ENCODE peak calls at places on chromosomes 7 and 10, in eight cellular contexts. N, V, E, Q, G, B, D and R are unnamed samples.

GRCh38 chr10:7438196-7438986 is 27.6 kb upstream of the SFMBT2 start:
- DNase-seq in N (no peak), V (no peak), B (no peak), Q (no peak), G (no peak), E (no peak), D (no peak), R (no peak)

GRCh38 chr10:122557516-122557915 is 3.0 kb upstream of the DMBT1 start:
- DNase-seq in Q (no peak), N (no peak), E (no peak), D (no peak), G (peak; percentile 30), B (no peak), V (no peak), R (no peak)

GRCh38 chr7:102434039-102434481 is 685 bp downstream of the ORAI2 start:
- DNase-seq in N (no peak), D (no peak), G (no peak), V (no peak), E (peak; percentile 70), Q (no peak), B (no peak), R (peak; percentile 23)

GRCh38 chr10:6578221-6579192 is 1.6 kb downstream of the PRKCQ start:
- DNase-seq in Q (no peak), D (no peak), B (no peak), G (no peak), E (peak; percentile 62), N (no peak), V (no peak), R (no peak)

GRCh38 chr7:130971297-130971696 is 237.3 kb upstream of the KLF14 start:
- DNase-seq in V (no peak), B (no peak), Q (no peak), G (no peak), D (no peak), N (no peak), E (no peak), R (no peak)

GRCh38 chr7:16926283-16926682 is 44.5 kb upstream of the AGR3 start:
- DNase-seq in G (no peak), Q (no peak), D (peak; percentile 47), E (peak; percentile 2), N (peak; percentile 25), B (no peak), V (peak; percentile 53), R (no peak)

GRCh38 chr10:598415-599170 is 90.9 kb downstream of the DIP2C start:
- DNase-seq in N (no peak), D (no peak), E (no peak), G (no peak), V (peak; percentile 94), B (no peak), Q (no peak), R (no peak)

GRCh38 chr10:68696018-68696417 is 25.0 kb upstream of the CCAR1 start:
- DNase-seq in B (no peak), G (no peak), D (no peak), N (no peak), V (no peak), Q (no peak), E (no peak), R (no peak)

GRCh38 chr7:142796001-142796500 is 25.3 kb downstream of the PRSS2 start:
- DNase-seq in N (no peak), D (no peak), B (no peak), V (no peak), Q (no peak), E (peak; percentile 47), G (peak; percentile 17), R (no peak)

GRCh38 chr10:94725871-94726270 is 36.6 kb upstream of the CYP2C19 start:
- DNase-seq in B (no peak), N (no peak), Q (no peak), G (no peak), E (no peak), V (no peak), D (no peak), R (no peak)

GRCh38 chr7:116052006-116052405 is 21.4 kb upstream of the TFEC start:
- DNase-seq in V (peak; percentile 24), Q (no peak), N (no peak), D (no peak), E (no peak), B (no peak), G (no peak), R (no peak)

GRCh38 chr7:116499168-116500070 is at the start of gene CAV2:
- DNase-seq in N (peak; percentile 83), E (no peak), G (peak; percentile 51), D (peak; percentile 28), Q (peak; percentile 46), B (peak; percentile 80), V (no peak), R (no peak)

GRCh38 chr7:101201695-101202602 is 1.1 kb upstream of the MOGAT3 start:
- DNase-seq in E (no peak), D (no peak), G (peak; percentile 56), V (no peak), N (no peak), Q (no peak), B (no peak), R (no peak)

GRCh38 chr10:1807924-1808323 is 70.6 kb upstream of the ADARB2 start:
- DNase-seq in B (no peak), E (no peak), V (no peak), D (no peak), Q (no peak), G (no peak), N (no peak), R (no peak)

GRCh38 chr10:102347236-102347828 is 48.2 kb upstream of the NFKB2 start:
- DNase-seq in V (peak; percentile 36), B (no peak), G (peak; percentile 70), E (peak; percentile 15), D (peak; percentile 11), Q (peak; percentile 45), N (peak; percentile 20), R (no peak)

GRCh38 chr10:70903262-70903921 is 15.0 kb upstream of the PCBD1 start:
- DNase-seq in E (peak; percentile 43), Q (peak; percentile 59), D (peak; percentile 64), G (peak; percentile 83), N (peak; percentile 66), V (peak; percentile 25), B (no peak), R (no peak)

GRCh38 chr10:72254891-72255568 is 18.7 kb upstream of the DDIT4 start:
- DNase-seq in N (peak; percentile 94), E (no peak), D (peak; percentile 91), Q (peak; percentile 87), G (peak; percentile 78), V (peak; percentile 73), B (peak; percentile 95), R (peak; percentile 36)

GRCh38 chr10:17144757-17145156 is 15.1 kb upstream of the CUBN start:
- DNase-seq in Q (no peak), V (no peak), E (no peak), D (no peak), N (no peak), G (no peak), B (no peak), R (no peak)

GRCh38 chr7:133023370-133024075 is 58.4 kb downstream of the CHCHD3 start:
- DNase-seq in G (no peak), N (no peak), Q (no peak), D (no peak), V (no peak), E (no peak), B (no peak), R (no peak)

GRCh38 chr10:52443419-52444388 is 129.6 kb downstream of the DKK1 start:
- DNase-seq in V (peak; percentile 59), E (no peak), G (no peak), Q (no peak), N (no peak), D (no peak), B (no peak), R (no peak)

GRCh38 chr10:77841711-77842375 is 84.7 kb downstream of the DLG5 start:
- DNase-seq in G (no peak), V (no peak), Q (no peak), N (no peak), E (no peak), D (no peak), B (no peak), R (no peak)
- TF ChIP-seq CTCF in G (no peak), V (no peak), Q (no peak), N (no peak), E (no peak), D (no peak), B (no peak), R (no peak)

GRCh38 chr10:13706604-13707003 is 119.8 kb downstream of the PRPF18 start:
- DNase-seq in Q (no peak), E (no peak), G (no peak), B (no peak), N (no peak), D (no peak), V (no peak), R (no peak)

GRCh38 chr10:13706175-13706574 is 119.4 kb downstream of the PRPF18 start:
- DNase-seq in Q (no peak), G (no peak), B (no peak), E (no peak), N (no peak), D (no peak), V (no peak), R (no peak)

GRCh38 chr10:13705526-13706169 is 118.9 kb downstream of the PRPF18 start:
- DNase-seq in N (peak; percentile 37), E (no peak), G (no peak), B (no peak), Q (no peak), D (no peak), V (no peak), R (no peak)

GRCh38 chr10:13708256-13708990 is 121.7 kb downstream of the PRPF18 start:
- DNase-seq in B (no peak), N (no peak), V (no peak), D (no peak), G (no peak), E (no peak), Q (no peak), R (no peak)

GRCh38 chr10:13707156-13707881 is 120.6 kb downstream of the PRPF18 start:
- DNase-seq in N (peak; percentile 89), Q (peak; percentile 53), D (peak; percentile 75), G (peak; percentile 70), B (no peak), E (no peak), V (peak; percentile 85), R (no peak)
- TF ChIP-seq CTCF in N (peak; percentile 23), Q (no peak), D (no peak), G (no peak), B (no peak), E (no peak), V (peak; percentile 1), R (no peak)

GRCh38 chr7:152202056-152202455 is 176.6 kb downstream of the GALNT11 start:
- DNase-seq in G (no peak), Q (no peak), E (no peak), B (no peak), N (no peak), D (no peak), V (no peak), R (no peak)
- TF ChIP-seq CTCF in G (no peak), Q (no peak), E (no peak), B (no peak), N (no peak), D (no peak), V (no peak), R (no peak)

DNA sequence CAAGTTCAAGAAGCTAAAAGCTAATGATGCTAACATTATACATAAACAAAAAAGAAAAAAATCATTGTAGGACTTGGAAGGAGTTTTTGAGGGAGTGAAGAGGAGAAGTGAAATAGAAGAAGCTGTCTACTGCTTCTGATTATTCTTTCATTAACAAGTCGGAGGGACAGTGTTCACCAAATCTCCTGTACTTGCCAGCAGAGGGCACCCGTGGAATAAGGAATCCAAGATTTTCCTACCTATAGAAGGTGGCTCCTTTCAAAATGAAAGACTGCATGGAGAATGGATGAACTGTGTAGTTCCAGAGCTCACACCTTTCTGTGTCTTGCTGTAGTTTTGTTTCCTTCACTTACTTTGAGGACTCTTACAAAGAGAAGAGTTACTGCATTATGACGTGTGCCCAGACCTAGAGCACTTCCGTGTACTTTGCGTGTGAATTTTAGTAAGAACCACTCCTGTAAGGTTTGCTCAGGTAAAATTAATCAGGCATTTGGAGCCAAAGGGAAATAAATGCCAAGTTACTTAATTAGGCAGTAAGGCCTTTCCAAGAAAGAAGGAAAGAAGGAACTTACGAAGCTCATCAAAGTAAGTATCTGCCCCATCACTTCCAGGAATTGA is 145.1 kb downstream of the SEMA3D start:
- DNase-seq in N (peak; percentile 42), B (peak; percentile 81), D (peak; percentile 78), E (peak; percentile 39), V (peak; percentile 70), G (peak; percentile 78), Q (peak; percentile 68), R (no peak)
- TF ChIP-seq CTCF in N (peak; percentile 78), B (peak; percentile 38), D (peak; percentile 72), E (peak; percentile 86), V (peak; percentile 78), G (peak; percentile 66), Q (peak; percentile 69), R (no peak)